ENCODE peak calls at places on chromosome 10, in nine cellular contexts. One of them, this sample, is unnamed.
A peak's percentile ranks its signal among the peaks of the same experiment; 100 is the strongest.

GRCh38 chr10:86644412-86645110 is 9.8 kb upstream of the OPN4 start:
- DNase-seq in activated T-cell treated with anti-CD3 and anti-CD28 coated beads, Interleukin-2, amount 50 U/mL, for 72 hours: no peak
- DNase-seq in EH: peak; percentile 73
- DNase-seq in iris pigment epithelial cell: no peak
- DNase-seq in NB4: peak; percentile 41
- DNase-seq in HEK293T: peak; percentile 22
- DNase-seq in BJ: no peak
- DNase-seq in NCI-H774: no peak
- DNase-seq in NCI-H1694 treated with DMSO at 0.1 percent for 48 hours: no peak
- DNase-seq in this sample: no peak

GRCh38 chr10:14573666-14574261 is 200.9 kb downstream of the FAM107B start:
- DNase-seq in NCI-H774: no peak
- DNase-seq in NCI-H1694 treated with DMSO at 0.1 percent for 48 hours: no peak
- DNase-seq in HEK293T: no peak
- DNase-seq in BJ: no peak
- DNase-seq in NB4: no peak
- DNase-seq in activated T-cell treated with anti-CD3 and anti-CD28 coated beads, Interleukin-2, amount 50 U/mL, for 72 hours: no peak
- DNase-seq in iris pigment epithelial cell: peak; percentile 71
- DNase-seq in EH: peak; percentile 59
- DNase-seq in this sample: no peak

GRCh38 chr10:78813526-78814429 is 255.0 kb upstream of the ZMIZ1 start:
- DNase-seq in EH: no peak
- DNase-seq in NCI-H1694 treated with DMSO at 0.1 percent for 48 hours: no peak
- DNase-seq in iris pigment epithelial cell: no peak
- DNase-seq in HEK293T: no peak
- DNase-seq in activated T-cell treated with anti-CD3 and anti-CD28 coated beads, Interleukin-2, amount 50 U/mL, for 72 hours: no peak
- DNase-seq in BJ: no peak
- DNase-seq in NB4: no peak
- DNase-seq in NCI-H774: no peak
- DNase-seq in this sample: no peak

GRCh38 chr10:119754936-119755335 is 29.1 kb downstream of the INPP5F start:
- DNase-seq in iris pigment epithelial cell: no peak
- DNase-seq in NCI-H1694 treated with DMSO at 0.1 percent for 48 hours: no peak
- DNase-seq in BJ: no peak
- DNase-seq in activated T-cell treated with anti-CD3 and anti-CD28 coated beads, Interleukin-2, amount 50 U/mL, for 72 hours: no peak
- DNase-seq in NCI-H774: no peak
- DNase-seq in HEK293T: no peak
- DNase-seq in NB4: no peak
- DNase-seq in EH: no peak
- DNase-seq in this sample: no peak

GRCh38 chr10:4543943-4544540 is 282.0 kb upstream of the AKR1E2 start:
- DNase-seq in EH: peak; percentile 5
- DNase-seq in NCI-H1694 treated with DMSO at 0.1 percent for 48 hours: no peak
- DNase-seq in NB4: no peak
- DNase-seq in BJ: no peak
- DNase-seq in activated T-cell treated with anti-CD3 and anti-CD28 coated beads, Interleukin-2, amount 50 U/mL, for 72 hours: no peak
- DNase-seq in HEK293T: no peak
- DNase-seq in iris pigment epithelial cell: no peak
- DNase-seq in NCI-H774: no peak
- DNase-seq in this sample: no peak

GRCh38 chr10:46292573-46293023 is 5.8 kb downstream of the ANTXRL start:
- DNase-seq in NCI-H1694 treated with DMSO at 0.1 percent for 48 hours: no peak
- DNase-seq in activated T-cell treated with anti-CD3 and anti-CD28 coated beads, Interleukin-2, amount 50 U/mL, for 72 hours: no peak
- DNase-seq in BJ: no peak
- DNase-seq in NCI-H774: no peak
- DNase-seq in EH: no peak
- DNase-seq in iris pigment epithelial cell: no peak
- DNase-seq in HEK293T: no peak
- DNase-seq in NB4: no peak
- DNase-seq in this sample: no peak

GRCh38 chr10:110600487-110601101 is 33.1 kb downstream of the SMC3 start:
- DNase-seq in NB4: peak; percentile 80
- DNase-seq in iris pigment epithelial cell: peak; percentile 67
- DNase-seq in NCI-H774: no peak
- DNase-seq in NCI-H1694 treated with DMSO at 0.1 percent for 48 hours: peak; percentile 44
- DNase-seq in HEK293T: peak; percentile 63
- DNase-seq in BJ: no peak
- DNase-seq in EH: peak; percentile 74
- DNase-seq in activated T-cell treated with anti-CD3 and anti-CD28 coated beads, Interleukin-2, amount 50 U/mL, for 72 hours: peak; percentile 49
- DNase-seq in this sample: peak; percentile 27

GRCh38 chr10:86419101-86419500 is 52.5 kb upstream of the GRID1 start:
- DNase-seq in BJ: no peak
- DNase-seq in iris pigment epithelial cell: no peak
- DNase-seq in HEK293T: no peak
- DNase-seq in NCI-H1694 treated with DMSO at 0.1 percent for 48 hours: no peak
- DNase-seq in EH: no peak
- DNase-seq in activated T-cell treated with anti-CD3 and anti-CD28 coated beads, Interleukin-2, amount 50 U/mL, for 72 hours: no peak
- DNase-seq in NCI-H774: no peak
- DNase-seq in NB4: no peak
- DNase-seq in this sample: no peak

GRCh38 chr10:1331560-1331959 is 275.4 kb downstream of the WDR37 start:
- DNase-seq in iris pigment epithelial cell: no peak
- DNase-seq in NCI-H1694 treated with DMSO at 0.1 percent for 48 hours: no peak
- DNase-seq in activated T-cell treated with anti-CD3 and anti-CD28 coated beads, Interleukin-2, amount 50 U/mL, for 72 hours: no peak
- DNase-seq in HEK293T: no peak
- DNase-seq in NCI-H774: no peak
- DNase-seq in BJ: no peak
- DNase-seq in EH: no peak
- DNase-seq in NB4: no peak
- DNase-seq in this sample: no peak

GRCh38 chr10:43983856-43984271 is 335.2 kb upstream of the ZNF32 start:
- DNase-seq in HEK293T: no peak
- DNase-seq in NB4: no peak
- DNase-seq in NCI-H1694 treated with DMSO at 0.1 percent for 48 hours: no peak
- DNase-seq in NCI-H774: no peak
- DNase-seq in EH: no peak
- DNase-seq in activated T-cell treated with anti-CD3 and anti-CD28 coated beads, Interleukin-2, amount 50 U/mL, for 72 hours: no peak
- DNase-seq in iris pigment epithelial cell: no peak
- DNase-seq in BJ: no peak
- DNase-seq in this sample: no peak

GRCh38 chr10:102266670-102267069 is 21.3 kb downstream of the GBF1 start:
- DNase-seq in EH: no peak
- DNase-seq in BJ: no peak
- DNase-seq in NCI-H774: no peak
- DNase-seq in NB4: no peak
- DNase-seq in HEK293T: no peak
- DNase-seq in iris pigment epithelial cell: no peak
- DNase-seq in activated T-cell treated with anti-CD3 and anti-CD28 coated beads, Interleukin-2, amount 50 U/mL, for 72 hours: no peak
- DNase-seq in NCI-H1694 treated with DMSO at 0.1 percent for 48 hours: no peak
- DNase-seq in this sample: no peak

GRCh38 chr10:71241899-71242620 is 29.7 kb downstream of the UNC5B start:
- DNase-seq in NCI-H774: no peak
- DNase-seq in iris pigment epithelial cell: no peak
- DNase-seq in activated T-cell treated with anti-CD3 and anti-CD28 coated beads, Interleukin-2, amount 50 U/mL, for 72 hours: no peak
- DNase-seq in EH: peak; percentile 40
- DNase-seq in BJ: no peak
- DNase-seq in NB4: peak; percentile 35
- DNase-seq in HEK293T: no peak
- DNase-seq in NCI-H1694 treated with DMSO at 0.1 percent for 48 hours: no peak
- DNase-seq in this sample: no peak

GRCh38 chr10:60123172-60123571 is 216.8 kb upstream of the CCDC6 start:
- DNase-seq in NB4: no peak
- DNase-seq in HEK293T: no peak
- DNase-seq in iris pigment epithelial cell: peak; percentile 80
- DNase-seq in NCI-H1694 treated with DMSO at 0.1 percent for 48 hours: no peak
- DNase-seq in EH: peak; percentile 73
- DNase-seq in BJ: peak; percentile 76
- DNase-seq in activated T-cell treated with anti-CD3 and anti-CD28 coated beads, Interleukin-2, amount 50 U/mL, for 72 hours: no peak
- DNase-seq in NCI-H774: no peak
- DNase-seq in this sample: no peak

GRCh38 chr10:113680172-113681111 is 730 bp downstream of the CASP7 start:
- DNase-seq in NB4: peak; percentile 88
- DNase-seq in NCI-H1694 treated with DMSO at 0.1 percent for 48 hours: no peak
- DNase-seq in HEK293T: peak; percentile 36
- DNase-seq in EH: peak; percentile 78
- DNase-seq in iris pigment epithelial cell: peak; percentile 58
- DNase-seq in BJ: no peak
- DNase-seq in activated T-cell treated with anti-CD3 and anti-CD28 coated beads, Interleukin-2, amount 50 U/mL, for 72 hours: peak; percentile 47
- DNase-seq in NCI-H774: no peak
- DNase-seq in this sample: peak; percentile 45

GRCh38 chr10:61028861-61029361 is 84.9 kb upstream of the RHOBTB1 start:
- DNase-seq in activated T-cell treated with anti-CD3 and anti-CD28 coated beads, Interleukin-2, amount 50 U/mL, for 72 hours: no peak
- DNase-seq in HEK293T: no peak
- DNase-seq in NB4: no peak
- DNase-seq in iris pigment epithelial cell: no peak
- DNase-seq in EH: peak; percentile 76
- DNase-seq in NCI-H774: no peak
- DNase-seq in BJ: peak; percentile 43
- DNase-seq in NCI-H1694 treated with DMSO at 0.1 percent for 48 hours: no peak
- DNase-seq in this sample: no peak

GRCh38 chr10:91743460-91743859 is 54.8 kb upstream of the TNKS2 start:
- DNase-seq in EH: no peak
- DNase-seq in iris pigment epithelial cell: no peak
- DNase-seq in BJ: no peak
- DNase-seq in activated T-cell treated with anti-CD3 and anti-CD28 coated beads, Interleukin-2, amount 50 U/mL, for 72 hours: no peak
- DNase-seq in HEK293T: no peak
- DNase-seq in NB4: no peak
- DNase-seq in NCI-H1694 treated with DMSO at 0.1 percent for 48 hours: no peak
- DNase-seq in NCI-H774: no peak
- DNase-seq in this sample: no peak

GRCh38 chr10:124065382-124066155 is 27.8 kb downstream of the CHST15 start:
- DNase-seq in NCI-H774: no peak
- DNase-seq in NCI-H1694 treated with DMSO at 0.1 percent for 48 hours: no peak
- DNase-seq in activated T-cell treated with anti-CD3 and anti-CD28 coated beads, Interleukin-2, amount 50 U/mL, for 72 hours: no peak
- DNase-seq in NB4: no peak
- DNase-seq in iris pigment epithelial cell: no peak
- DNase-seq in HEK293T: no peak
- DNase-seq in BJ: no peak
- DNase-seq in EH: no peak
- DNase-seq in this sample: no peak

GRCh38 chr10:131264110-131264788 is 47.3 kb downstream of the TCERG1L start:
- DNase-seq in BJ: no peak
- DNase-seq in NCI-H1694 treated with DMSO at 0.1 percent for 48 hours: no peak
- DNase-seq in iris pigment epithelial cell: no peak
- DNase-seq in NB4: no peak
- DNase-seq in HEK293T: no peak
- DNase-seq in EH: no peak
- DNase-seq in activated T-cell treated with anti-CD3 and anti-CD28 coated beads, Interleukin-2, amount 50 U/mL, for 72 hours: no peak
- DNase-seq in NCI-H774: no peak
- DNase-seq in this sample: no peak

GRCh38 chr10:47359626-47360418 is 11.7 kb downstream of the RBP3 start:
- DNase-seq in iris pigment epithelial cell: no peak
- DNase-seq in BJ: no peak
- DNase-seq in NCI-H1694 treated with DMSO at 0.1 percent for 48 hours: no peak
- DNase-seq in NCI-H774: no peak
- DNase-seq in HEK293T: no peak
- DNase-seq in NB4: no peak
- DNase-seq in activated T-cell treated with anti-CD3 and anti-CD28 coated beads, Interleukin-2, amount 50 U/mL, for 72 hours: no peak
- DNase-seq in EH: no peak
- DNase-seq in this sample: no peak

GRCh38 chr10:23065549-23065948 is 29.8 kb upstream of the MSRB2 start:
- DNase-seq in NB4: no peak
- DNase-seq in BJ: peak; percentile 27
- DNase-seq in NCI-H1694 treated with DMSO at 0.1 percent for 48 hours: peak; percentile 20
- DNase-seq in HEK293T: no peak
- DNase-seq in EH: peak; percentile 79
- DNase-seq in iris pigment epithelial cell: peak; percentile 71
- DNase-seq in NCI-H774: no peak
- DNase-seq in activated T-cell treated with anti-CD3 and anti-CD28 coated beads, Interleukin-2, amount 50 U/mL, for 72 hours: no peak
- DNase-seq in this sample: no peak

GRCh38 chr10:70274643-70275042 is 9.2 kb downstream of the NPFFR1 start:
- DNase-seq in BJ: peak; percentile 52
- DNase-seq in activated T-cell treated with anti-CD3 and anti-CD28 coated beads, Interleukin-2, amount 50 U/mL, for 72 hours: no peak
- DNase-seq in NCI-H1694 treated with DMSO at 0.1 percent for 48 hours: no peak
- DNase-seq in NB4: no peak
- DNase-seq in NCI-H774: no peak
- DNase-seq in EH: peak; percentile 67
- DNase-seq in HEK293T: no peak
- DNase-seq in iris pigment epithelial cell: peak; percentile 83
- DNase-seq in this sample: no peak

GRCh38 chr10:87734987-87735827 is 75.5 kb downstream of the PAPSS2 start:
- DNase-seq in EH: peak; percentile 65
- DNase-seq in HEK293T: peak; percentile 65
- DNase-seq in NB4: peak; percentile 63
- DNase-seq in NCI-H774: no peak
- DNase-seq in BJ: peak; percentile 7
- DNase-seq in NCI-H1694 treated with DMSO at 0.1 percent for 48 hours: peak; percentile 42
- DNase-seq in iris pigment epithelial cell: peak; percentile 47
- DNase-seq in activated T-cell treated with anti-CD3 and anti-CD28 coated beads, Interleukin-2, amount 50 U/mL, for 72 hours: peak; percentile 18
- DNase-seq in this sample: peak; percentile 7

GRCh38 chr10:126140746-126141273 is 244.4 kb downstream of the FANK1 start:
- DNase-seq in NCI-H1694 treated with DMSO at 0.1 percent for 48 hours: no peak
- DNase-seq in BJ: no peak
- DNase-seq in NB4: no peak
- DNase-seq in activated T-cell treated with anti-CD3 and anti-CD28 coated beads, Interleukin-2, amount 50 U/mL, for 72 hours: no peak
- DNase-seq in EH: no peak
- DNase-seq in NCI-H774: no peak
- DNase-seq in iris pigment epithelial cell: no peak
- DNase-seq in HEK293T: no peak
- DNase-seq in this sample: no peak

GRCh38 chr10:1173091-1173490 is 116.9 kb downstream of the WDR37 start:
- DNase-seq in HEK293T: no peak
- DNase-seq in EH: no peak
- DNase-seq in iris pigment epithelial cell: no peak
- DNase-seq in activated T-cell treated with anti-CD3 and anti-CD28 coated beads, Interleukin-2, amount 50 U/mL, for 72 hours: no peak
- DNase-seq in NCI-H774: no peak
- DNase-seq in BJ: no peak
- DNase-seq in NCI-H1694 treated with DMSO at 0.1 percent for 48 hours: no peak
- DNase-seq in NB4: no peak
- DNase-seq in this sample: no peak

GRCh38 chr10:23980054-23980453 is 228.9 kb upstream of the KIAA1217 start:
- DNase-seq in NCI-H774: no peak
- DNase-seq in HEK293T: peak; percentile 14
- DNase-seq in activated T-cell treated with anti-CD3 and anti-CD28 coated beads, Interleukin-2, amount 50 U/mL, for 72 hours: no peak
- DNase-seq in NCI-H1694 treated with DMSO at 0.1 percent for 48 hours: no peak
- DNase-seq in BJ: no peak
- DNase-seq in EH: no peak
- DNase-seq in iris pigment epithelial cell: no peak
- DNase-seq in NB4: no peak
- DNase-seq in this sample: no peak

This sample was measured in stimulated activated naive CD8-positive, alpha-beta T cell treated with anti-CD3 and anti-CD28 coated beads, Interleukin-15, amount 100 ng/mL, for 72 hours.